ENCODE peak calls at places on chromosomes 5 and 9, in eight cellular contexts. One of them, this sample, is unnamed.

GRCh38 chr5:60455589-60455988 is 244.4 kb downstream of the DEPDC1B start:
- DNase-seq in ovary: no peak
- DNase-seq in BJ: no peak
- DNase-seq in tibial nerve: no peak
- DNase-seq in stomach: no peak
- DNase-seq in upper lobe of right lung: no peak
- DNase-seq in AG10803: no peak
- DNase-seq in transverse colon: no peak
- DNase-seq in this sample: no peak

GRCh38 chr9:99726758-99727157 is 94.9 kb upstream of the NR4A3 start:
- DNase-seq in transverse colon: no peak
- DNase-seq in stomach: no peak
- DNase-seq in AG10803: peak; percentile 7
- DNase-seq in tibial nerve: no peak
- DNase-seq in upper lobe of right lung: no peak
- DNase-seq in ovary: no peak
- DNase-seq in BJ: no peak
- DNase-seq in this sample: no peak

GRCh38 chr9:117074782-117075510 is 339.9 kb downstream of the ASTN2 start:
- DNase-seq in stomach: no peak
- DNase-seq in upper lobe of right lung: no peak
- DNase-seq in ovary: no peak
- DNase-seq in AG10803: no peak
- DNase-seq in transverse colon: no peak
- DNase-seq in tibial nerve: no peak
- DNase-seq in BJ: no peak
- DNase-seq in this sample: no peak

GRCh38 chr5:71894091-71894490 is 175.0 kb downstream of the CARTPT start:
- DNase-seq in AG10803: no peak
- DNase-seq in stomach: no peak
- DNase-seq in transverse colon: no peak
- DNase-seq in ovary: no peak
- DNase-seq in BJ: no peak
- DNase-seq in upper lobe of right lung: no peak
- DNase-seq in tibial nerve: no peak
- DNase-seq in this sample: no peak

GRCh38 chr9:93473411-93473810 is 20.0 kb upstream of the FAM120AOS start:
- DNase-seq in ovary: no peak
- DNase-seq in stomach: no peak
- DNase-seq in tibial nerve: no peak
- DNase-seq in BJ: no peak
- DNase-seq in AG10803: peak; percentile 64
- DNase-seq in transverse colon: no peak
- DNase-seq in upper lobe of right lung: no peak
- DNase-seq in this sample: no peak

GRCh38 chr9:23771746-23772145 is 54.3 kb downstream of the ELAVL2 start:
- DNase-seq in upper lobe of right lung: no peak
- DNase-seq in BJ: no peak
- DNase-seq in AG10803: no peak
- DNase-seq in ovary: no peak
- DNase-seq in transverse colon: no peak
- DNase-seq in tibial nerve: no peak
- DNase-seq in stomach: no peak
- DNase-seq in this sample: no peak

GRCh38 chr5:68922172-68922987 is 171.4 kb upstream of the SLC30A5 start:
- DNase-seq in transverse colon: no peak
- DNase-seq in AG10803: no peak
- DNase-seq in upper lobe of right lung: no peak
- DNase-seq in ovary: no peak
- DNase-seq in stomach: no peak
- DNase-seq in BJ: no peak
- DNase-seq in tibial nerve: no peak
- DNase-seq in this sample: no peak

GRCh38 chr9:76045217-76045616 is 154.7 kb downstream of the PCSK5 start:
- DNase-seq in ovary: no peak
- DNase-seq in AG10803: peak; percentile 16
- DNase-seq in tibial nerve: no peak
- DNase-seq in upper lobe of right lung: no peak
- DNase-seq in stomach: no peak
- DNase-seq in BJ: no peak
- DNase-seq in transverse colon: no peak
- DNase-seq in this sample: no peak

GRCh38 chr5:133328800-133329199 is 277.0 kb downstream of the HSPA4 start:
- DNase-seq in upper lobe of right lung: no peak
- DNase-seq in transverse colon: no peak
- DNase-seq in tibial nerve: no peak
- DNase-seq in ovary: no peak
- DNase-seq in AG10803: no peak
- DNase-seq in stomach: no peak
- DNase-seq in BJ: no peak
- DNase-seq in this sample: peak; percentile 40

GRCh38 chr5:172194985-172195774 is 1.2 kb downstream of the EFCAB9 start:
- DNase-seq in ovary: no peak
- DNase-seq in transverse colon: no peak
- DNase-seq in AG10803: no peak
- DNase-seq in upper lobe of right lung: no peak
- DNase-seq in tibial nerve: no peak
- DNase-seq in BJ: no peak
- DNase-seq in stomach: no peak
- DNase-seq in this sample: no peak

GRCh38 chr9:126521551-126521950 is 92.2 kb upstream of the LMX1B start:
- DNase-seq in stomach: no peak
- DNase-seq in BJ: no peak
- DNase-seq in ovary: no peak
- DNase-seq in tibial nerve: no peak
- DNase-seq in AG10803: no peak
- DNase-seq in upper lobe of right lung: no peak
- DNase-seq in transverse colon: no peak
- DNase-seq in this sample: no peak

GRCh38 chr9:126520453-126520852 is 93.3 kb upstream of the LMX1B start:
- DNase-seq in BJ: no peak
- DNase-seq in transverse colon: no peak
- DNase-seq in upper lobe of right lung: no peak
- DNase-seq in ovary: no peak
- DNase-seq in stomach: no peak
- DNase-seq in AG10803: no peak
- DNase-seq in tibial nerve: no peak
- DNase-seq in this sample: no peak

GRCh38 chr9:126519660-126520425 is 93.9 kb upstream of the LMX1B start:
- DNase-seq in stomach: no peak
- DNase-seq in BJ: no peak
- DNase-seq in AG10803: no peak
- DNase-seq in transverse colon: no peak
- DNase-seq in upper lobe of right lung: no peak
- DNase-seq in ovary: no peak
- DNase-seq in tibial nerve: no peak
- DNase-seq in this sample: peak; percentile 73

GRCh38 chr9:126521976-126522590 is 91.6 kb upstream of the LMX1B start:
- DNase-seq in ovary: no peak
- DNase-seq in stomach: no peak
- DNase-seq in BJ: no peak
- DNase-seq in AG10803: no peak
- DNase-seq in transverse colon: no peak
- DNase-seq in tibial nerve: no peak
- DNase-seq in upper lobe of right lung: no peak
- DNase-seq in this sample: peak; percentile 52

DNA sequence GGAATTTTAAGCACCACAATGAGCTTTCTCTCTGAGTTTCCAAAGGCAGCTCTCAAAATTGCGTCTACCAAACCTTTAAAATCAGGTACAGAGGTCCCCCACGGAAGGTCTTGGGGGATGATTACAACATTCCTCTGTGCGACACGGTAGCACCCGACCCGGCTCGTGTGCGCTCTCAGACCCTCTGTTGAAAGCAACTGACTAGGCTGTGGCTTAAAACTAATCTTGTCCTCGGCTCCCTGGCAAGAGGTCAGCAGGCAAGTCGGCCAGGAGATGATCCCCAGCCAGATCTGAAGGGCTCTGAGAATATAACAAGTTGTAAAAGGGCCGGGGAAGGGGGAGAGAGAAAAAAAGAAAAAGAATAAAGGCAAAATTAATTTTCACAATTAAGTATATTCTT is 92.6 kb upstream of the LMX1B start:
- DNase-seq in ovary: no peak
- DNase-seq in transverse colon: no peak
- DNase-seq in AG10803: no peak
- DNase-seq in BJ: no peak
- DNase-seq in stomach: no peak
- DNase-seq in upper lobe of right lung: no peak
- DNase-seq in tibial nerve: no peak
- DNase-seq in this sample: peak; percentile 32
- H3K4me3 ChIP-seq in ovary: no peak overlapping the region
- H3K4me3 ChIP-seq in transverse colon: no peak overlapping the region
- H3K4me3 ChIP-seq in AG10803: no peak overlapping the region
- H3K4me3 ChIP-seq in BJ: no peak overlapping the region
- H3K4me3 ChIP-seq in stomach: no peak overlapping the region
- H3K4me3 ChIP-seq in upper lobe of right lung: no peak overlapping the region
- H3K4me3 ChIP-seq in tibial nerve: no peak overlapping the region
- H3K4me3 ChIP-seq in this sample: no peak overlapping the region

GRCh38 chr9:95104088-95104960 is 213.2 kb downstream of the FANCC start:
- DNase-seq in BJ: no peak
- DNase-seq in ovary: peak; percentile 21
- DNase-seq in stomach: no peak
- DNase-seq in upper lobe of right lung: peak; percentile 53
- DNase-seq in tibial nerve: no peak
- DNase-seq in transverse colon: no peak
- DNase-seq in AG10803: peak; percentile 44
- DNase-seq in this sample: peak; percentile 65

GRCh38 chr9:95101326-95101725 is 216.2 kb downstream of the FANCC start:
- DNase-seq in stomach: no peak
- DNase-seq in BJ: no peak
- DNase-seq in ovary: no peak
- DNase-seq in transverse colon: no peak
- DNase-seq in tibial nerve: no peak
- DNase-seq in upper lobe of right lung: no peak
- DNase-seq in AG10803: no peak
- DNase-seq in this sample: peak; percentile 37

GRCh38 chr9:95103385-95104087 is 214.0 kb downstream of the FANCC start:
- DNase-seq in tibial nerve: no peak
- DNase-seq in stomach: no peak
- DNase-seq in upper lobe of right lung: peak; percentile 66
- DNase-seq in AG10803: peak; percentile 13
- DNase-seq in ovary: peak; percentile 31
- DNase-seq in BJ: no peak
- DNase-seq in transverse colon: no peak
- DNase-seq in this sample: peak; percentile 67

GRCh38 chr9:95102001-95102433 is 215.5 kb downstream of the FANCC start:
- DNase-seq in BJ: no peak
- DNase-seq in AG10803: no peak
- DNase-seq in upper lobe of right lung: no peak
- DNase-seq in transverse colon: no peak
- DNase-seq in ovary: no peak
- DNase-seq in tibial nerve: no peak
- DNase-seq in stomach: no peak
- DNase-seq in this sample: peak; percentile 18

DNA sequence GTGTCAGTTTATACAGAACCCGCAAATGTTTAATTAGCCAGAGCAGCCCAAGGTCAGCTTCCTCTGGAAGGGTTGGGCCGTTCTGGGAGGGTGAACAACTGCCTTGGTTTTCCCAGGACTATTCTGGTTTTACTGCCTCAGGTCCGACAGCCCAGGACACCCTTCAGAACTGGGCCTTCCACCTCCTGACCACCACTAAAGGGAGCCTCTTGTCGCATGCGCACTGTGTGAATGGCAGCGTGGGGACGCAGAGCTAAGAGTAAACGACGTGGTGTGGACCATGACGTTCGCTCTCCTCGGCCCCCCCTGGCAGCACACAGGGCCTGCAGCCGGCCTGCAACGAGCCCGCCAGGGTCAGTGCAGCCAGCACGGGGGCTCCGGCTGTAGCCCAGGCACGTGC is 214.9 kb downstream of the FANCC start:
- DNase-seq in stomach: no peak
- DNase-seq in upper lobe of right lung: no peak
- DNase-seq in BJ: no peak
- DNase-seq in ovary: no peak
- DNase-seq in AG10803: no peak
- DNase-seq in tibial nerve: no peak
- DNase-seq in transverse colon: no peak
- DNase-seq in this sample: peak; percentile 78
- TF ChIP-seq CTCF in stomach: no peak
- TF ChIP-seq CTCF in upper lobe of right lung: no peak
- TF ChIP-seq CTCF in BJ: no peak
- TF ChIP-seq CTCF in ovary: no peak
- TF ChIP-seq CTCF in AG10803: no peak
- TF ChIP-seq CTCF in tibial nerve: no peak
- TF ChIP-seq CTCF in transverse colon: no peak
- TF ChIP-seq CTCF in this sample: no peak

GRCh38 chr9:131396626-131397025 is 2.7 kb downstream of the PRRC2B start:
- DNase-seq in BJ: no peak
- DNase-seq in upper lobe of right lung: no peak
- DNase-seq in tibial nerve: no peak
- DNase-seq in transverse colon: no peak
- DNase-seq in AG10803: no peak
- DNase-seq in stomach: no peak
- DNase-seq in ovary: no peak
- DNase-seq in this sample: peak; percentile 25
- H3K4me3 ChIP-seq in BJ: peak overlapping the region; percentile 23
- H3K4me3 ChIP-seq in upper lobe of right lung: peak overlapping the region; percentile 66
- H3K4me3 ChIP-seq in tibial nerve: peak overlapping the region; percentile 88
- H3K4me3 ChIP-seq in transverse colon: no peak overlapping the region
- H3K4me3 ChIP-seq in AG10803: peak overlapping the region; percentile 42
- H3K4me3 ChIP-seq in stomach: no peak overlapping the region
- H3K4me3 ChIP-seq in ovary: no peak overlapping the region
- H3K4me3 ChIP-seq in this sample: peak overlapping the region; percentile 51

DNA sequence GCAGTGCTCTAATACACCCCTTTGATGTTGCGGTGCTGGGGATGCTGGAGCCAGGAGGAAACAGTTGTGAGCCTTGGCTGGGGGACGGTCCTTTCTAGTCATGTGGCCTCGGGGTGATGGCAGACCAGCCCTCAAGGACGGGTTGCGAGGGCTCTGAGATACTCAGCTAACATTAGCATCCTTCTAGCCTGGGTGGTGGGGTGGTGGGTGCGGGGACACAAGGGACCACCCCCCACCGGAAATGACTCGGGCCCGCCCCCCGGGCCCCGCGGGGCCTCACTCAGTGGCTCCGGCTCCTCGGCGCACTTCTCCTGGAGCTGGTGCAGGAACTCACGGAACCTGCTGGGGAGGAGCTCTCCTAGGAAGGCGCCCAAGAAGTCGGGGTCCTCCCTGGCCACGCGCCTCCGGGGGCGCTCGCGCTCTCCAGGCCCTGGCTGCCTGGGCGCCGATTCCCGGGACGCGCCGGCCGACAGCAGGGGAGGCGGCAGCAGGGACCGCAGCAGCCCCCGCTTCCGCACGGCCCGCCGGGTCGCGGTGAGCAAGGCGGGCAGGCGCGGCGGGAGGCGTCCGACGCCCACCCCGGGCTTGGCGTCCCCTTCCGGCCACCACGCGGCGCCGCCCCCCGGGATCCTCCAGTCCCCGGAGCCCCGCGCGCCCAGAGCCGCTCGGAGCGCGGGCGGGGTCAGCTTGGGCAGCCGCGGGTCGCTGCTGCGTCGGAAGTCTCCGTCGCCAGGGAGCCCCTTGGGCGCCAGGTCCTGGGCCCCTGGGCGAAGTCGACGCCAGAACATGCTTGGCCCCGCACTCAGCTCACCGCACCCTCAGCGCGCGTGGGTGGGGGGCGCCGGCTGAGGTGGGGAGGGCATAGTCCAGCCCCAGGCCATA is 873 bp downstream of the C9orf50 start:
- DNase-seq in BJ: no peak
- DNase-seq in ovary: no peak
- DNase-seq in tibial nerve: no peak
- DNase-seq in upper lobe of right lung: no peak
- DNase-seq in AG10803: peak; percentile 33
- DNase-seq in stomach: no peak
- DNase-seq in transverse colon: no peak
- DNase-seq in this sample: peak; percentile 82
- TF ChIP-seq CTCF in BJ: peak; percentile 36
- TF ChIP-seq CTCF in ovary: no peak
- TF ChIP-seq CTCF in tibial nerve: no peak
- TF ChIP-seq CTCF in upper lobe of right lung: no peak
- TF ChIP-seq CTCF in AG10803: peak; percentile 25
- TF ChIP-seq CTCF in stomach: no peak
- TF ChIP-seq CTCF in transverse colon: no peak
- TF ChIP-seq CTCF in this sample: no peak

This sample was measured in kidney.